ENCODE peak calls at places on chromosomes 5 and 9, in ten cellular contexts. U is caudate nucleus; R is T-cell; I is NCI-H2081; S is CD4-positive, alpha-beta memory T cell; E is heart left ventricle; C is activated T-cell treated with anti-CD3 and anti-CD28 coated beads, Interleukin-2, amount 50 U/mL, for 24 hours; L is activated T-helper 9 cell treated with anti-CD3 and anti-CD28 coated beads, Interleukin-2, amount 50 U/mL, for 16 hours; N is endothelial cell of umbilical vein; T is HEK293T. Q is an unnamed sample.

GRCh38 chr9:29514336-29514735 is 1941.1 kb upstream of the C9orf72 start:
- DNase-seq in U (peak; percentile 49), R (no peak), I (peak; percentile 86), S (no peak), E (no peak), C (no peak), L (no peak), N (no peak), T (peak; percentile 5), Q (no peak)

GRCh38 chr5:174338204-174339010 is 292.9 kb downstream of the NSG2 start:
- DNase-seq in U (no peak), R (no peak), I (no peak), S (no peak), E (no peak), C (no peak), L (no peak), N (no peak), T (peak; percentile 66), Q (no peak)

GRCh38 chr5:137604348-137605095 is 105.4 kb upstream of the SPOCK1 start:
- DNase-seq in U (no peak), R (no peak), I (no peak), S (no peak), E (no peak), C (no peak), L (no peak), N (no peak), T (no peak), Q (no peak)

GRCh38 chr9:89670114-89670513 is 65.3 kb downstream of the GADD45G start:
- DNase-seq in U (no peak), R (no peak), I (no peak), S (no peak), E (no peak), C (no peak), L (no peak), N (no peak), T (no peak), Q (no peak)

GRCh38 chr5:172699999-172700685 is 59.1 kb downstream of the NEURL1B start:
- DNase-seq in U (no peak), R (no peak), I (no peak), S (no peak), E (peak; percentile 46), C (no peak), L (no peak), N (no peak), T (no peak), Q (no peak)

GRCh38 chr9:22100626-22101025 is 91.5 kb upstream of the CDKN2B start:
- DNase-seq in U (no peak), R (no peak), I (no peak), S (no peak), E (no peak), C (no peak), L (no peak), N (no peak), T (no peak), Q (no peak)

GRCh38 chr9:88733651-88734470 is 198.9 kb downstream of the NXNL2 start:
- DNase-seq in U (no peak), R (no peak), I (no peak), S (no peak), E (peak; percentile 72), C (no peak), L (no peak), N (peak; percentile 57), T (no peak), Q (no peak)

GRCh38 chr9:132008871-132009812 is 70.5 kb downstream of the MED27 start:
- DNase-seq in U (no peak), R (no peak), I (peak; percentile 45), S (no peak), E (no peak), C (no peak), L (no peak), N (no peak), T (no peak), Q (no peak)

GRCh38 chr9:89436326-89436725 is 61.6 kb downstream of the SEMA4D start:
- DNase-seq in U (peak; percentile 75), R (no peak), I (no peak), S (no peak), E (no peak), C (no peak), L (no peak), N (no peak), T (no peak), Q (no peak)